ENCODE peak calls at places on chromosomes 12 and 14, in five cellular contexts. One of them, this sample, is unnamed.
A peak's percentile ranks its signal among the peaks of the same experiment; 100 is the strongest.

GRCh38 chr14:69572634-69573135 is 2.0 kb downstream of the CCDC177 start:
- DNase-seq in dorsolateral prefrontal cortex: no peak
- DNase-seq in EH: no peak
- DNase-seq in heart right ventricle: no peak
- DNase-seq in occipital lobe: no peak
- DNase-seq in this sample: no peak

GRCh38 chr14:53924754-53925153 is 31.9 kb downstream of the BMP4 start:
- DNase-seq in dorsolateral prefrontal cortex: no peak
- DNase-seq in occipital lobe: no peak
- DNase-seq in heart right ventricle: no peak
- DNase-seq in EH: peak; percentile 95
- DNase-seq in this sample: no peak

GRCh38 chr14:49972199-49972671 is 79.4 kb downstream of the ARF6 start:
- DNase-seq in occipital lobe: no peak
- DNase-seq in dorsolateral prefrontal cortex: no peak
- DNase-seq in EH: peak; percentile 85
- DNase-seq in heart right ventricle: no peak
- DNase-seq in this sample: no peak

GRCh38 chr12:32821293-32822089 is 65.8 kb upstream of the YARS2 start:
- DNase-seq in heart right ventricle: no peak
- DNase-seq in EH: no peak
- DNase-seq in dorsolateral prefrontal cortex: no peak
- DNase-seq in occipital lobe: no peak
- DNase-seq in this sample: no peak

GRCh38 chr14:24695265-24696241 is 61.6 kb upstream of the GZMB start:
- DNase-seq in EH: no peak
- DNase-seq in dorsolateral prefrontal cortex: no peak
- DNase-seq in heart right ventricle: no peak
- DNase-seq in occipital lobe: no peak
- DNase-seq in this sample: no peak

GRCh38 chr14:32010561-32011188 is 66.4 kb upstream of the ARHGAP5 start:
- DNase-seq in heart right ventricle: no peak
- DNase-seq in EH: peak; percentile 78
- DNase-seq in dorsolateral prefrontal cortex: no peak
- DNase-seq in occipital lobe: no peak
- DNase-seq in this sample: no peak

GRCh38 chr12:74964390-74964789 is 245.2 kb downstream of the KCNC2 start:
- DNase-seq in heart right ventricle: no peak
- DNase-seq in dorsolateral prefrontal cortex: no peak
- DNase-seq in EH: no peak
- DNase-seq in occipital lobe: no peak
- DNase-seq in this sample: no peak

GRCh38 chr12:27616356-27617150 is 79.7 kb upstream of the REP15 start:
- DNase-seq in heart right ventricle: no peak
- DNase-seq in EH: peak; percentile 51
- DNase-seq in dorsolateral prefrontal cortex: no peak
- DNase-seq in occipital lobe: no peak
- DNase-seq in this sample: no peak

GRCh38 chr12:4151362-4152121 is 122.0 kb upstream of the CCND2 start:
- DNase-seq in dorsolateral prefrontal cortex: no peak
- DNase-seq in heart right ventricle: no peak
- DNase-seq in EH: no peak
- DNase-seq in occipital lobe: no peak
- DNase-seq in this sample: no peak

GRCh38 chr12:88707800-88708199 is 127.5 kb upstream of the KITLG start:
- DNase-seq in EH: no peak
- DNase-seq in occipital lobe: no peak
- DNase-seq in dorsolateral prefrontal cortex: no peak
- DNase-seq in heart right ventricle: no peak
- DNase-seq in this sample: no peak

GRCh38 chr12:68978678-68979077 is 45.7 kb upstream of the CPM start:
- DNase-seq in heart right ventricle: no peak
- DNase-seq in dorsolateral prefrontal cortex: no peak
- DNase-seq in occipital lobe: no peak
- DNase-seq in EH: no peak
- DNase-seq in this sample: no peak

GRCh38 chr12:6347367-6348338 is 5.8 kb upstream of the TNFRSF1A start:
- DNase-seq in dorsolateral prefrontal cortex: no peak
- DNase-seq in heart right ventricle: peak; percentile 65
- DNase-seq in EH: peak; percentile 51
- DNase-seq in occipital lobe: no peak
- DNase-seq in this sample: peak; percentile 64

GRCh38 chr12:121668750-121669524 is 517 bp downstream of the MORN3 start:
- DNase-seq in heart right ventricle: peak; percentile 30
- DNase-seq in EH: peak; percentile 44
- DNase-seq in occipital lobe: no peak
- DNase-seq in dorsolateral prefrontal cortex: no peak
- DNase-seq in this sample: peak; percentile 64

GRCh38 chr12:96495155-96495554 is 5.8 kb downstream of the CFAP54 start:
- DNase-seq in dorsolateral prefrontal cortex: no peak
- DNase-seq in occipital lobe: no peak
- DNase-seq in heart right ventricle: no peak
- DNase-seq in EH: no peak
- DNase-seq in this sample: no peak

GRCh38 chr12:1662761-1663439 is 28.0 kb upstream of the ADIPOR2 start:
- DNase-seq in occipital lobe: no peak
- DNase-seq in dorsolateral prefrontal cortex: no peak
- DNase-seq in heart right ventricle: peak; percentile 40
- DNase-seq in EH: peak; percentile 35
- DNase-seq in this sample: no peak

GRCh38 chr12:119725523-119725922 is 57.6 kb downstream of the PRKAB1 start:
- DNase-seq in occipital lobe: peak; percentile 32
- DNase-seq in EH: no peak
- DNase-seq in dorsolateral prefrontal cortex: peak; percentile 53
- DNase-seq in heart right ventricle: no peak
- DNase-seq in this sample: no peak

GRCh38 chr12:12562016-12562483 is 613 bp downstream of the DUSP16 start:
- DNase-seq in EH: peak; percentile 42
- DNase-seq in dorsolateral prefrontal cortex: no peak
- DNase-seq in heart right ventricle: peak; percentile 47
- DNase-seq in occipital lobe: peak; percentile 34
- DNase-seq in this sample: no peak

GRCh38 chr14:101174522-101174838 is 271.0 kb upstream of the RTL1 start:
- DNase-seq in EH: no peak
- DNase-seq in occipital lobe: no peak
- DNase-seq in heart right ventricle: no peak
- DNase-seq in dorsolateral prefrontal cortex: no peak
- DNase-seq in this sample: no peak

GRCh38 chr12:111777345-111778045 is 10.8 kb downstream of the ALDH2 start:
- DNase-seq in EH: no peak
- DNase-seq in occipital lobe: no peak
- DNase-seq in dorsolateral prefrontal cortex: no peak
- DNase-seq in heart right ventricle: peak; percentile 22
- DNase-seq in this sample: no peak

GRCh38 chr12:64318605-64319004 is 72.0 kb downstream of the C12orf56 start:
- DNase-seq in EH: peak; percentile 3
- DNase-seq in dorsolateral prefrontal cortex: no peak
- DNase-seq in occipital lobe: no peak
- DNase-seq in heart right ventricle: no peak
- DNase-seq in this sample: no peak

This sample was measured in psoas muscle.